ENCODE peak calls at places on chromosomes 7 and 10, in seven cellular contexts. One of them, this sample, is unnamed.

GRCh38 chr7:78082556-78082955 is 284.0 kb downstream of the PHTF2 start:
- DNase-seq in chondrocyte: no peak
- DNase-seq in LNCaP clone FGC: no peak
- DNase-seq in CD8-positive, alpha-beta T cell: no peak
- DNase-seq in astrocyte of the spinal cord: no peak
- DNase-seq in activated CD4-positive, alpha-beta T cell treated with anti-CD3 and anti-CD28 coated beads, Interleukin-2, amount 10 ng/mL, durations not matched to agents 7 days and 5 days: no peak
- DNase-seq in lower lobe of right lung: no peak
- DNase-seq in this sample: no peak

GRCh38 chr10:69250041-69250440 is 28.3 kb upstream of the HK1 start:
- DNase-seq in chondrocyte: no peak
- DNase-seq in LNCaP clone FGC: no peak
- DNase-seq in CD8-positive, alpha-beta T cell: no peak
- DNase-seq in astrocyte of the spinal cord: no peak
- DNase-seq in activated CD4-positive, alpha-beta T cell treated with anti-CD3 and anti-CD28 coated beads, Interleukin-2, amount 10 ng/mL, durations not matched to agents 7 days and 5 days: no peak
- DNase-seq in lower lobe of right lung: no peak
- DNase-seq in this sample: no peak

GRCh38 chr7:84178013-84178412 is 16.6 kb downstream of the SEMA3A start:
- DNase-seq in chondrocyte: no peak
- DNase-seq in LNCaP clone FGC: no peak
- DNase-seq in CD8-positive, alpha-beta T cell: no peak
- DNase-seq in astrocyte of the spinal cord: no peak
- DNase-seq in activated CD4-positive, alpha-beta T cell treated with anti-CD3 and anti-CD28 coated beads, Interleukin-2, amount 10 ng/mL, durations not matched to agents 7 days and 5 days: no peak
- DNase-seq in lower lobe of right lung: no peak
- DNase-seq in this sample: no peak

GRCh38 chr7:79317728-79318127 is 135.7 kb downstream of the MAGI2 start:
- DNase-seq in chondrocyte: no peak
- DNase-seq in LNCaP clone FGC: no peak
- DNase-seq in CD8-positive, alpha-beta T cell: no peak
- DNase-seq in astrocyte of the spinal cord: peak; percentile 83
- DNase-seq in activated CD4-positive, alpha-beta T cell treated with anti-CD3 and anti-CD28 coated beads, Interleukin-2, amount 10 ng/mL, durations not matched to agents 7 days and 5 days: no peak
- DNase-seq in lower lobe of right lung: no peak
- DNase-seq in this sample: no peak

GRCh38 chr7:29360633-29361625 is 166.4 kb downstream of the CHN2 start:
- DNase-seq in chondrocyte: no peak
- DNase-seq in LNCaP clone FGC: no peak
- DNase-seq in CD8-positive, alpha-beta T cell: no peak
- DNase-seq in astrocyte of the spinal cord: no peak
- DNase-seq in activated CD4-positive, alpha-beta T cell treated with anti-CD3 and anti-CD28 coated beads, Interleukin-2, amount 10 ng/mL, durations not matched to agents 7 days and 5 days: no peak
- DNase-seq in lower lobe of right lung: no peak
- DNase-seq in this sample: no peak

GRCh38 chr7:42549212-42549611 is 312.2 kb upstream of the GLI3 start:
- DNase-seq in chondrocyte: no peak
- DNase-seq in LNCaP clone FGC: no peak
- DNase-seq in CD8-positive, alpha-beta T cell: no peak
- DNase-seq in astrocyte of the spinal cord: no peak
- DNase-seq in activated CD4-positive, alpha-beta T cell treated with anti-CD3 and anti-CD28 coated beads, Interleukin-2, amount 10 ng/mL, durations not matched to agents 7 days and 5 days: no peak
- DNase-seq in lower lobe of right lung: no peak
- DNase-seq in this sample: no peak

GRCh38 chr7:31950101-31950755 is 120.0 kb downstream of the PDE1C start:
- DNase-seq in chondrocyte: no peak
- DNase-seq in LNCaP clone FGC: no peak
- DNase-seq in CD8-positive, alpha-beta T cell: no peak
- DNase-seq in astrocyte of the spinal cord: peak; percentile 54
- DNase-seq in activated CD4-positive, alpha-beta T cell treated with anti-CD3 and anti-CD28 coated beads, Interleukin-2, amount 10 ng/mL, durations not matched to agents 7 days and 5 days: no peak
- DNase-seq in lower lobe of right lung: no peak
- DNase-seq in this sample: no peak

GRCh38 chr7:138663741-138664710 is 37.1 kb downstream of the SVOPL start:
- DNase-seq in chondrocyte: peak; percentile 91
- DNase-seq in LNCaP clone FGC: no peak
- DNase-seq in CD8-positive, alpha-beta T cell: no peak
- DNase-seq in astrocyte of the spinal cord: peak; percentile 6
- DNase-seq in activated CD4-positive, alpha-beta T cell treated with anti-CD3 and anti-CD28 coated beads, Interleukin-2, amount 10 ng/mL, durations not matched to agents 7 days and 5 days: no peak
- DNase-seq in lower lobe of right lung: no peak
- DNase-seq in this sample: peak; percentile 51

GRCh38 chr7:44309271-44310091 is 15.9 kb downstream of the CAMK2B start:
- DNase-seq in chondrocyte: no peak
- DNase-seq in LNCaP clone FGC: no peak
- DNase-seq in CD8-positive, alpha-beta T cell: peak; percentile 5
- DNase-seq in astrocyte of the spinal cord: peak; percentile 46
- DNase-seq in activated CD4-positive, alpha-beta T cell treated with anti-CD3 and anti-CD28 coated beads, Interleukin-2, amount 10 ng/mL, durations not matched to agents 7 days and 5 days: peak; percentile 19
- DNase-seq in lower lobe of right lung: peak; percentile 67
- DNase-seq in this sample: peak; percentile 24

GRCh38 chr7:150448789-150449147 is 1.7 kb upstream of the GIMAP8 start:
- DNase-seq in chondrocyte: no peak
- DNase-seq in LNCaP clone FGC: peak; percentile 17
- DNase-seq in CD8-positive, alpha-beta T cell: peak; percentile 84
- DNase-seq in astrocyte of the spinal cord: peak; percentile 59
- DNase-seq in activated CD4-positive, alpha-beta T cell treated with anti-CD3 and anti-CD28 coated beads, Interleukin-2, amount 10 ng/mL, durations not matched to agents 7 days and 5 days: peak; percentile 92
- DNase-seq in lower lobe of right lung: peak; percentile 87
- DNase-seq in this sample: peak; percentile 92

GRCh38 chr7:84921154-84921553 is 265.7 kb downstream of the SEMA3D start:
- DNase-seq in chondrocyte: no peak
- DNase-seq in LNCaP clone FGC: no peak
- DNase-seq in CD8-positive, alpha-beta T cell: no peak
- DNase-seq in astrocyte of the spinal cord: no peak
- DNase-seq in activated CD4-positive, alpha-beta T cell treated with anti-CD3 and anti-CD28 coated beads, Interleukin-2, amount 10 ng/mL, durations not matched to agents 7 days and 5 days: no peak
- DNase-seq in lower lobe of right lung: no peak
- DNase-seq in this sample: no peak

GRCh38 chr7:17242504-17242903 is 55.9 kb upstream of the AHR start:
- DNase-seq in chondrocyte: no peak
- DNase-seq in LNCaP clone FGC: no peak
- DNase-seq in CD8-positive, alpha-beta T cell: no peak
- DNase-seq in astrocyte of the spinal cord: no peak
- DNase-seq in activated CD4-positive, alpha-beta T cell treated with anti-CD3 and anti-CD28 coated beads, Interleukin-2, amount 10 ng/mL, durations not matched to agents 7 days and 5 days: no peak
- DNase-seq in lower lobe of right lung: no peak
- DNase-seq in this sample: no peak

GRCh38 chr7:116783666-116784318 is 78.6 kb upstream of the CAPZA2 start:
- DNase-seq in chondrocyte: no peak
- DNase-seq in LNCaP clone FGC: no peak
- DNase-seq in CD8-positive, alpha-beta T cell: no peak
- DNase-seq in astrocyte of the spinal cord: no peak
- DNase-seq in activated CD4-positive, alpha-beta T cell treated with anti-CD3 and anti-CD28 coated beads, Interleukin-2, amount 10 ng/mL, durations not matched to agents 7 days and 5 days: no peak
- DNase-seq in lower lobe of right lung: no peak
- DNase-seq in this sample: no peak

GRCh38 chr7:70571986-70572385 is 560.0 kb upstream of the GALNT17 start:
- DNase-seq in chondrocyte: no peak
- DNase-seq in LNCaP clone FGC: no peak
- DNase-seq in CD8-positive, alpha-beta T cell: no peak
- DNase-seq in astrocyte of the spinal cord: no peak
- DNase-seq in activated CD4-positive, alpha-beta T cell treated with anti-CD3 and anti-CD28 coated beads, Interleukin-2, amount 10 ng/mL, durations not matched to agents 7 days and 5 days: no peak
- DNase-seq in lower lobe of right lung: no peak
- DNase-seq in this sample: no peak

GRCh38 chr10:90805211-90805610 is 52.6 kb downstream of the HTR7 start:
- DNase-seq in chondrocyte: no peak
- DNase-seq in LNCaP clone FGC: no peak
- DNase-seq in CD8-positive, alpha-beta T cell: no peak
- DNase-seq in astrocyte of the spinal cord: no peak
- DNase-seq in activated CD4-positive, alpha-beta T cell treated with anti-CD3 and anti-CD28 coated beads, Interleukin-2, amount 10 ng/mL, durations not matched to agents 7 days and 5 days: no peak
- DNase-seq in lower lobe of right lung: no peak
- DNase-seq in this sample: no peak

GRCh38 chr7:150376560-150376959 is 2.6 kb upstream of the ZNF775 start:
- DNase-seq in chondrocyte: no peak
- DNase-seq in LNCaP clone FGC: no peak
- DNase-seq in CD8-positive, alpha-beta T cell: no peak
- DNase-seq in astrocyte of the spinal cord: no peak
- DNase-seq in activated CD4-positive, alpha-beta T cell treated with anti-CD3 and anti-CD28 coated beads, Interleukin-2, amount 10 ng/mL, durations not matched to agents 7 days and 5 days: no peak
- DNase-seq in lower lobe of right lung: no peak
- DNase-seq in this sample: no peak

This sample was measured in D341Med.